ENCODE peak calls at places on chromosome 22, in ten cellular contexts. One of them, this sample, is unnamed.

GRCh38 chr22:24176630-24177029 is 4.7 kb upstream of the SUSD2 start:
- DNase-seq in Peyer's patch: no peak
- DNase-seq in adrenal gland: no peak
- DNase-seq in body of pancreas: no peak
- DNase-seq in H1: no peak
- DNase-seq in spleen: no peak
- DNase-seq in IMR-90: no peak
- DNase-seq in K562: no peak
- DNase-seq in A549: no peak
- DNase-seq in ovary: no peak
- DNase-seq in this sample: no peak

GRCh38 chr22:50600541-50600940 is at the start of gene MAPK8IP2:
- DNase-seq in Peyer's patch: no peak
- DNase-seq in adrenal gland: no peak
- DNase-seq in body of pancreas: peak
- DNase-seq in H1: peak
- DNase-seq in spleen: peak
- DNase-seq in IMR-90: no peak
- DNase-seq in K562: peak
- DNase-seq in A549: no peak
- DNase-seq in ovary: no peak
- DNase-seq in this sample: no peak

GRCh38 chr22:38243007-38243775 is 29.6 kb downstream of the TMEM184B start:
- DNase-seq in Peyer's patch: no peak
- DNase-seq in adrenal gland: peak
- DNase-seq in body of pancreas: peak
- DNase-seq in H1: no peak
- DNase-seq in spleen: no peak
- DNase-seq in IMR-90: peak
- DNase-seq in K562: no peak
- DNase-seq in A549: no peak
- DNase-seq in ovary: peak
- DNase-seq in this sample: no peak

GRCh38 chr22:27153386-27153785 is 496.0 kb downstream of the MIAT start:
- DNase-seq in Peyer's patch: no peak
- DNase-seq in adrenal gland: no peak
- DNase-seq in body of pancreas: no peak
- DNase-seq in H1: no peak
- DNase-seq in spleen: no peak
- DNase-seq in IMR-90: no peak
- DNase-seq in K562: no peak
- DNase-seq in A549: no peak
- DNase-seq in ovary: no peak
- DNase-seq in this sample: no peak

GRCh38 chr22:50403701-50404101 is 60.6 kb downstream of the PPP6R2 start:
- DNase-seq in Peyer's patch: no peak
- DNase-seq in adrenal gland: peak
- DNase-seq in body of pancreas: peak
- DNase-seq in H1: no peak
- DNase-seq in spleen: peak
- DNase-seq in IMR-90: no peak
- DNase-seq in K562: no peak
- DNase-seq in A549: no peak
- DNase-seq in ovary: peak
- DNase-seq in this sample: no peak

GRCh38 chr22:22753526-22754267 is 109.3 kb downstream of the GGTLC2 start:
- DNase-seq in Peyer's patch: peak
- DNase-seq in adrenal gland: peak
- DNase-seq in body of pancreas: peak
- DNase-seq in H1: peak
- DNase-seq in spleen: peak
- DNase-seq in IMR-90: peak
- DNase-seq in K562: peak
- DNase-seq in A549: peak
- DNase-seq in ovary: peak
- DNase-seq in this sample: peak

GRCh38 chr22:24214467-24215285 is 30.2 kb downstream of the GGT5 start:
- DNase-seq in Peyer's patch: no peak
- DNase-seq in adrenal gland: no peak
- DNase-seq in body of pancreas: no peak
- DNase-seq in H1: no peak
- DNase-seq in spleen: no peak
- DNase-seq in IMR-90: no peak
- DNase-seq in K562: no peak
- DNase-seq in A549: no peak
- DNase-seq in ovary: no peak
- DNase-seq in this sample: no peak

GRCh38 chr22:20435436-20436308 is 2.0 kb downstream of the SCARF2 start:
- DNase-seq in Peyer's patch: no peak
- DNase-seq in adrenal gland: no peak
- DNase-seq in body of pancreas: no peak
- DNase-seq in H1: no peak
- DNase-seq in spleen: peak
- DNase-seq in IMR-90: no peak
- DNase-seq in K562: no peak
- DNase-seq in A549: no peak
- DNase-seq in ovary: no peak
- DNase-seq in this sample: peak

GRCh38 chr22:22128440-22128839 is 116.1 kb upstream of the VPREB1 start:
- DNase-seq in Peyer's patch: no peak
- DNase-seq in adrenal gland: no peak
- DNase-seq in body of pancreas: no peak
- DNase-seq in H1: no peak
- DNase-seq in spleen: no peak
- DNase-seq in IMR-90: no peak
- DNase-seq in K562: no peak
- DNase-seq in A549: no peak
- DNase-seq in ovary: no peak
- DNase-seq in this sample: no peak

GRCh38 chr22:22460060-22460459 is 48.5 kb downstream of the ZNF280B start:
- DNase-seq in Peyer's patch: no peak
- DNase-seq in adrenal gland: no peak
- DNase-seq in body of pancreas: no peak
- DNase-seq in H1: peak
- DNase-seq in spleen: no peak
- DNase-seq in IMR-90: no peak
- DNase-seq in K562: no peak
- DNase-seq in A549: no peak
- DNase-seq in ovary: no peak
- DNase-seq in this sample: no peak

GRCh38 chr22:30288414-30289125 is 735 bp downstream of the CASTOR1 start:
- DNase-seq in Peyer's patch: no peak
- DNase-seq in adrenal gland: no peak
- DNase-seq in body of pancreas: no peak
- DNase-seq in H1: peak
- DNase-seq in spleen: no peak
- DNase-seq in IMR-90: no peak
- DNase-seq in K562: no peak
- DNase-seq in A549: no peak
- DNase-seq in ovary: peak
- DNase-seq in this sample: no peak

GRCh38 chr22:30290318-30290678 is 993 bp upstream of the CASTOR1 start:
- DNase-seq in Peyer's patch: no peak
- DNase-seq in adrenal gland: no peak
- DNase-seq in body of pancreas: no peak
- DNase-seq in H1: no peak
- DNase-seq in spleen: no peak
- DNase-seq in IMR-90: peak
- DNase-seq in K562: no peak
- DNase-seq in A549: no peak
- DNase-seq in ovary: peak
- DNase-seq in this sample: no peak

GRCh38 chr22:30289980-30290313 is 642 bp upstream of the CASTOR1 start:
- DNase-seq in Peyer's patch: no peak
- DNase-seq in adrenal gland: no peak
- DNase-seq in body of pancreas: no peak
- DNase-seq in H1: no peak
- DNase-seq in spleen: no peak
- DNase-seq in IMR-90: no peak
- DNase-seq in K562: no peak
- DNase-seq in A549: no peak
- DNase-seq in ovary: no peak
- DNase-seq in this sample: no peak

GRCh38 chr22:30290679-30291333 is 1.5 kb upstream of the CASTOR1 start:
- DNase-seq in Peyer's patch: peak
- DNase-seq in adrenal gland: peak
- DNase-seq in body of pancreas: peak
- DNase-seq in H1: no peak
- DNase-seq in spleen: peak
- DNase-seq in IMR-90: peak
- DNase-seq in K562: no peak
- DNase-seq in A549: no peak
- DNase-seq in ovary: peak
- DNase-seq in this sample: peak

GRCh38 chr22:30289126-30289979 is at the start of gene CASTOR1:
- DNase-seq in Peyer's patch: peak
- DNase-seq in adrenal gland: peak
- DNase-seq in body of pancreas: peak
- DNase-seq in H1: peak
- DNase-seq in spleen: peak
- DNase-seq in IMR-90: peak
- DNase-seq in K562: peak
- DNase-seq in A549: peak
- DNase-seq in ovary: peak
- DNase-seq in this sample: peak
- TF ChIP-seq POLR2A in Peyer's patch: peak
- TF ChIP-seq POLR2A in adrenal gland: peak
- TF ChIP-seq POLR2A in body of pancreas: peak
- TF ChIP-seq POLR2A in H1: no peak
- TF ChIP-seq POLR2A in spleen: no peak
- TF ChIP-seq POLR2A in IMR-90: no peak
- TF ChIP-seq POLR2A in K562: no peak
- TF ChIP-seq POLR2A in A549: peak
- TF ChIP-seq POLR2A in ovary: peak
- TF ChIP-seq POLR2A in this sample: peak

DNA sequence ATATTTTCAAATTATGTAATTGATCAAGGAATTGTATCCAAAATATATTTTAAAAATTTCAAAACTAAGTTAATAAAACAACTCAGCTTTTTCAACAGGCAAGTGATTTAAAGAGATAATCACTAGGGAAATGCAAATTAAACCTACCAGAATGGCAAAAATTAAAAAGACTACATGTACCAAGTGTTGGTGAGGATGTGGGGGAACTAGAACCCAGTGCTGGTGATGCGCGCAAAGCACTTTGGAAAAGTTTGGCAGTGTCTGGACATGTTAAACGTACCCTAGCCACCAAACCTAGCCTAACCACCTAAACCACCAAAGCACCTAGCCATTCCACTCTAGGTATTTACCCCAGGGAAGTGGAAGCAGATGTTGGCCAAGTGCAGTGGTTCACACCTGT is 22.9 kb downstream of the PACSIN2 start:
- DNase-seq in Peyer's patch: no peak
- DNase-seq in adrenal gland: no peak
- DNase-seq in body of pancreas: no peak
- DNase-seq in H1: no peak
- DNase-seq in spleen: no peak
- DNase-seq in IMR-90: no peak
- DNase-seq in K562: no peak
- DNase-seq in A549: no peak
- DNase-seq in ovary: no peak
- DNase-seq in this sample: no peak
- H3K27ac ChIP-seq in Peyer's patch: no peak
- H3K27ac ChIP-seq in adrenal gland: peak
- H3K27ac ChIP-seq in body of pancreas: peak
- H3K27ac ChIP-seq in H1: no peak
- H3K27ac ChIP-seq in spleen: no peak
- H3K27ac ChIP-seq in IMR-90: no peak
- H3K27ac ChIP-seq in K562: no peak
- H3K27ac ChIP-seq in A549: peak
- H3K27ac ChIP-seq in ovary: no peak
- H3K27ac ChIP-seq in this sample: no peak

DNA sequence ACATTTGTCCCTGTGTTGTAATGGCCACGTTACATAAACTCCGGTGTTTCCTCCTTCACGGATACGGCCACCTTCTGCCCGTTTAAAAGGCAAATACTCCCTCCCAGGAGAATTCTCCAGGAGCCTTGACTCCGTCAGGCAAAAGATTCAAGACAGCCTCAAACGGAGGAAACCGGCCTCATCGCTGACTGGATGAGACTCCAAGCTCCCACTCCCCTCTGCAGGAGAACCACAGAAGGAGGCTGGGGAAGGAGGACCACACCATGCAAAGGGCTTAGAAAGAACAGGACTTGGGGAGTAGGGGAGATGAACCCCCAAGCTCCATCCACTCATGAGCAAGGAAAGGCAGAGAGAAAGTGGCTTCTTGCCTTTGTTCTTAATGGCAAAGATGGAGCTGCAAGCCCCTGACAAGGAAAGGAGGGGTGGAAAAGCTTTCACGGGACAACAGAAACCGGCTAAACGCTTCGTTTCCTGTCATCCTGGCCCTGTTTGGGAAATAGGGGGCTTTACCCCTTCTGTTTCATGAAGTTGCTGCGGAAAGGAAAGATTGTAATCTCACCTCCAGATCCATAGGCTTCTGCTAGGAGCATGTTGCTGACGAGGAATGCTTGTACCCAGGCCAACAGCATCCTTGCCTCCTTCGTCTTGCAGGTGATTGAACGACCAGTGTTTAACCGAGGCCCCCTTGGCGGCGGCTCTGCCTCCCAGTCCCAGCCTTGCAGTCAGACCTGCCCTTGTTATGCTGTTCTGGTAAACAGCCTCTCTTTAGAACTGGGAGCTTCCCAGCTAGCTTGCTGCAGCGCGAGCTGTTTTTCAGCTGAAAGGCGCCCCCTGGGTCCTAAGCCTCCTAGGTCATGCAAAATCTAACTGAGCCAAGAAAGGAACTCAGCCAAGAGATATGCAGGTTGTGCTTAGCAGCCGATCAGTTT is at the start of gene PIK3IP1:
- DNase-seq in Peyer's patch: peak
- DNase-seq in adrenal gland: peak
- DNase-seq in body of pancreas: peak
- DNase-seq in H1: peak
- DNase-seq in spleen: peak
- DNase-seq in IMR-90: peak
- DNase-seq in K562: peak
- DNase-seq in A549: peak
- DNase-seq in ovary: peak
- DNase-seq in this sample: peak
- TF ChIP-seq POLR2A in Peyer's patch: peak
- TF ChIP-seq POLR2A in adrenal gland: peak
- TF ChIP-seq POLR2A in body of pancreas: peak
- TF ChIP-seq POLR2A in H1: no peak
- TF ChIP-seq POLR2A in spleen: peak
- TF ChIP-seq POLR2A in IMR-90: peak
- TF ChIP-seq POLR2A in K562: no peak
- TF ChIP-seq POLR2A in A549: no peak
- TF ChIP-seq POLR2A in ovary: peak
- TF ChIP-seq POLR2A in this sample: peak

DNA sequence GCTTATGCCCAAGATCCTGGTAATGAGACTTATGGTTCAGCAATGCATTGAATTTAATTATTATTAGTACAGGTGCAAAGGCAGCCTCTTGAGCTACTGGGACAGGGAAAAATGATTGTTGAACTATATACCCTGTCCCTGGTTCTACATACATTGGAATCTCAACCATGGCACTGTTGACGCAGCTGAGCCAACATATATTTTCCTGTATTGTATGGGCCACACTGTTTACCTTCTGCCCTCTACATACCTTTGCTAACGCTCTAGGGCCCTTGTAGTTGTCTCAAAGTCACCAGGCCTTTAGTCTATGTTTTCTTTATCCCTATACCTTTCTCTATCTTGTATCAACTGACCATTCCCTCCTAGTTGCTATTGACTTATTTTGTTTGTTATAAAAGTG is 22.6 kb downstream of the KREMEN1 start:
- DNase-seq in Peyer's patch: no peak
- DNase-seq in adrenal gland: no peak
- DNase-seq in body of pancreas: no peak
- DNase-seq in H1: no peak
- DNase-seq in spleen: no peak
- DNase-seq in IMR-90: no peak
- DNase-seq in K562: no peak
- DNase-seq in A549: no peak
- DNase-seq in ovary: no peak
- DNase-seq in this sample: no peak
- H3K27ac ChIP-seq in Peyer's patch: no peak
- H3K27ac ChIP-seq in adrenal gland: no peak
- H3K27ac ChIP-seq in body of pancreas: no peak
- H3K27ac ChIP-seq in H1: no peak
- H3K27ac ChIP-seq in spleen: no peak
- H3K27ac ChIP-seq in IMR-90: no peak
- H3K27ac ChIP-seq in K562: no peak
- H3K27ac ChIP-seq in A549: no peak
- H3K27ac ChIP-seq in ovary: no peak
- H3K27ac ChIP-seq in this sample: no peak

This sample was measured in suprapubic skin.